ENCODE peak calls at places on chromosomes 16 and 17, in six cellular contexts. D is esophagus squamous epithelium; K is stimulated activated effector memory CD8-positive, alpha-beta T cell treated with anti-CD3 and anti-CD28 coated beads, Interleukin-12 subunit alpha, Interleukin-12 subunit beta, amount 100 ng/mL, for 72 hours; W is stimulated activated CD4-positive, alpha-beta T cell treated with anti-CD3 and anti-CD28 coated beads, TNF-alpha, amount 100 ng/mL, for 1 hour; U is adrenal gland; O is bronchial epithelial cell. J is an unnamed sample.

GRCh38 chr16:1614226-1615102 is 2.3 kb downstream of the CRAMP1 start:
- DNase-seq in K (no peak), W (no peak), D (no peak), O (no peak), U (peak; percentile 49), J (peak; percentile 12)

GRCh38 chr17:1000597-1001490 is 3.9 kb downstream of the TIMM22 start:
- DNase-seq in W (no peak), D (no peak), K (no peak), U (peak; percentile 27), O (no peak), J (no peak)

GRCh38 chr17:57666198-57666870 is 78.8 kb downstream of the CCDC182 start:
- DNase-seq in K (no peak), W (no peak), U (no peak), D (no peak), O (no peak), J (no peak)

GRCh38 chr17:38879878-38880727 is 10.2 kb downstream of the LASP1 start:
- DNase-seq in D (no peak), U (peak; percentile 64), O (peak; percentile 76), K (no peak), W (no peak), J (peak; percentile 81)

GRCh38 chr17:79888811-79889634 is 49.8 kb upstream of the CBX4 start:
- DNase-seq in K (no peak), W (no peak), O (no peak), U (peak; percentile 23), D (no peak), J (no peak)

GRCh38 chr17:67912088-67912487 is 84.2 kb downstream of the C17orf58 start:
- DNase-seq in U (no peak), O (no peak), W (no peak), K (no peak), D (no peak), J (no peak)

GRCh38 chr17:62703776-62704380 is 76.4 kb downstream of the MRC2 start:
- DNase-seq in D (no peak), U (peak; percentile 70), O (peak; percentile 22), W (peak; percentile 21), K (peak; percentile 77), J (peak; percentile 74)

GRCh38 chr16:24974859-24975258 is 40.3 kb downstream of the ARHGAP17 start:
- DNase-seq in U (no peak), W (no peak), O (no peak), K (no peak), D (no peak), J (no peak)

GRCh38 chr17:66675991-66676371 is 158.9 kb upstream of the CACNG5 start:
- DNase-seq in W (no peak), D (no peak), O (no peak), U (no peak), K (no peak), J (no peak)

GRCh38 chr16:1991588-1992474 is 2.1 kb downstream of the SYNGR3 start:
- DNase-seq in K (peak; percentile 85), W (peak; percentile 97), U (peak; percentile 96), D (peak; percentile 82), O (peak; percentile 65), J (peak; percentile 78)

J was measured in Caki2.